ENCODE peak calls at places on chromosomes 4 and X, in eight cellular contexts. N, V, Z, U, B, R, K and X are unnamed samples.

GRCh38 chrX:110381216-110381615 is 22.6 kb downstream of the RTL9 start:
- DNase-seq in K (no peak), Z (no peak), R (no peak), U (no peak), V (no peak), B (no peak), N (no peak), X (no peak)

GRCh38 chrX:154714925-154715324 is 36.0 kb downstream of the GAB3 start:
- DNase-seq in Z (peak), N (no peak), U (no peak), B (peak), V (peak), K (peak), R (no peak), X (peak)

GRCh38 chrX:130885996-130886395 is 17.0 kb downstream of the ENOX2 start:
- DNase-seq in B (no peak), N (no peak), K (no peak), V (no peak), R (no peak), Z (no peak), U (no peak), X (no peak)

GRCh38 chr4:98804403-98804802 is 124.5 kb downstream of the EIF4E start:
- DNase-seq in R (no peak), K (no peak), U (no peak), B (no peak), Z (no peak), N (no peak), V (no peak), X (no peak)

GRCh38 chr4:38730830-38731646 is 51.8 kb downstream of the TLR10 start:
- DNase-seq in Z (peak), K (peak), R (peak), U (peak), V (peak), B (peak), N (peak), X (peak)

GRCh38 chrX:2652106-2652505 is 39.0 kb upstream of the CD99 start:
- DNase-seq in K (no peak), V (no peak), Z (no peak), N (no peak), U (no peak), R (no peak), B (no peak), X (no peak)

GRCh38 chr4:158131037-158131436 is 41.8 kb downstream of the GASK1B start:
- DNase-seq in N (no peak), K (no peak), V (no peak), R (no peak), Z (no peak), B (no peak), U (no peak), X (no peak)

GRCh38 chrX:103586314-103586646 is 965 bp downstream of the TCEAL4 start:
- DNase-seq in N (no peak), Z (no peak), R (no peak), V (peak), U (no peak), K (no peak), B (no peak), X (no peak)

GRCh38 chrX:68823413-68824151 is 5.2 kb upstream of the EFNB1 start:
- DNase-seq in R (no peak), U (no peak), K (no peak), Z (no peak), V (no peak), N (no peak), B (no peak), X (no peak)

GRCh38 chrX:135543924-135544323 is 23.5 kb downstream of the INTS6L start:
- DNase-seq in N (no peak), K (peak), B (peak), Z (no peak), V (peak), R (no peak), U (no peak), X (no peak)

GRCh38 chr4:8291701-8292387 is 22.3 kb downstream of the HTRA3 start:
- DNase-seq in Z (no peak), U (no peak), B (peak), V (no peak), K (no peak), N (no peak), R (no peak), X (no peak)

GRCh38 chr4:69032847-69033638 is 63.2 kb upstream of the UGT2B7 start:
- DNase-seq in N (no peak), Z (peak), V (peak), B (no peak), K (peak), U (no peak), R (no peak), X (no peak)

GRCh38 chrX:302975-303374 is 15.6 kb downstream of the GTPBP6 start:
- DNase-seq in U (no peak), V (no peak), N (no peak), Z (no peak), R (no peak), B (no peak), K (no peak), X (no peak)

GRCh38 chrX:106672527-106672926 is 54.0 kb upstream of the RNF128 start:
- DNase-seq in N (no peak), Z (peak), R (no peak), U (no peak), V (peak), B (no peak), K (no peak), X (no peak)

GRCh38 chr4:20428410-20429160 is 176.9 kb downstream of the SLIT2 start:
- DNase-seq in K (no peak), V (no peak), R (no peak), U (no peak), N (no peak), Z (no peak), B (no peak), X (no peak)
- TF ChIP-seq CTCF in K (no peak), V (no peak), R (peak), U (no peak), N (no peak), Z (no peak), B (peak), X (peak)

GRCh38 chrX:149940015-149940716 is 1.9 kb upstream of the EOLA2 start:
- DNase-seq in Z (peak), B (peak), U (peak), V (peak), R (peak), K (peak), N (peak), X (peak)
- TF ChIP-seq CTCF in Z (no peak), B (peak), U (no peak), V (no peak), R (peak), K (peak), N (no peak), X (peak)

DNA sequence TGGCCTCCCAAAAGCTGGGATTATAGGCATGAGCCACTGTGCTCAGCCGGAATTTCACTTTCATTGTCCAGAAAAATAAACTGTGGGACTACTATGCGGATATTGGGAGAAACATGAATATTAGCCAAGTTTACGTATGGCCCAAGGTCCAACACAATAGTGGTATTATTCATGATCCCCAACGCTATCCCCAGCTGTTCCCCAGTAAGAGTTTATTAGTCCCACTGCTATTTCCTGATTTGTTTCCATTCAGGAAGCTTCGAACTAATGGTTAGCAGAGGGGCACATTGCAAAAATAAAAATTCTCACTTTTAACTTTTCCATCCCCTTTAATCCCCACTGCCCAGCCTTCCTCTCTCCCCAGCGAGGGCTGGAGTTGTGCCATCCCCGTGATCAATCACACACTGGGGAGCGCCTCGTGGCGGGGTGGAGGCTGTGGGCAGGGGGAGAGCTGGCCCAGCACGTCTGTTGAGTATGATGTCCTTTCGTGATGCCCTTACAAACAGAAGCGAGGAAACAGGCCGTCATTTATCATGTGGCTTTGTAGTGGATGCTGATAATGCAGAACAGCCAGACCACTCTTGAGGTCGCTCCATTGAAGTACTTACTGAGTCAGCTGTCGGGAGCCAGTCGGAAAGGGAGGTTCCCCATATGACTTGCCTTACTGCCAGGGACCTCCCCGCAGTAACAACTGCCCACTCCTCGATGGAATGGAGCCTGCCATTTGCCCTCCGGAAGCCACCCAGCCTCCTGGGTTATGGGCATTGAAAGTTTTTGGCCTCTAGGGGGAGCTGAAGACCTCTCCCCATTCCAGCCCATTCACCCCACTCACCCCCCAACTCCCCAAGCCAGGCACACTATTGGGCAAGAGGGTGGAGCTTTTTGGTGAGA is 117.0 kb downstream of the KDR start:
- DNase-seq in B (no peak), Z (peak), U (no peak), N (no peak), K (no peak), V (peak), R (no peak), X (peak)
- TF ChIP-seq CTCF in B (no peak), Z (peak), U (peak), N (no peak), K (no peak), V (peak), R (peak), X (no peak)

GRCh38 chrX:120378570-120378969 is 16.7 kb downstream of the ATP1B4 start:
- DNase-seq in K (no peak), Z (no peak), V (no peak), U (no peak), B (no peak), R (no peak), N (no peak), X (no peak)

GRCh38 chrX:120377179-120377578 is 15.3 kb downstream of the ATP1B4 start:
- DNase-seq in U (no peak), R (no peak), K (no peak), B (no peak), Z (no peak), V (no peak), N (no peak), X (no peak)

DNA sequence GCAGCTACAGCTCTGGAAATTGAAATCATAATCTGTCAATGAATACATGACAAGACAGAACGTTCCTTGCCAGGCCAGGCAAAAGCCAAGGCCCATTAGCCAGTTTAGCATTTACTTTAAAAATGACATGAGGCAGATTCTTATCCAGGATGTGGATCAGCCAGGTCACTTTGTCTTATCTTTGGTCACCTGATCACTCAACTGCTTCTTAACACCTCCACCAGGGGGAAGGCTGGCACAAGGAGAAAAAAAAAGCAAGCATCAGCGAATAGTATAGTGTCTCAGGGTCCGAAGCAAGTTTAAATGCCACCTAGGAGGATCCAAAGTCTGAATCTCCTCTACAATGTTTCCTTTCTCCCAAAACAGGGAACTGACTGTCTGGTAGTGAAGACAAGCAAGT is 18.8 kb downstream of the ATP1B4 start:
- DNase-seq in Z (peak), K (peak), V (peak), R (no peak), U (no peak), B (peak), N (no peak), X (peak)
- TF ChIP-seq CTCF in Z (peak), K (no peak), V (peak), R (no peak), U (no peak), B (peak), N (no peak), X (no peak)

GRCh38 chr4:59091376-59092142 is 1981.4 kb upstream of the IGFBP7 start:
- DNase-seq in K (no peak), B (no peak), N (no peak), V (no peak), U (no peak), R (no peak), Z (no peak), X (no peak)

DNA sequence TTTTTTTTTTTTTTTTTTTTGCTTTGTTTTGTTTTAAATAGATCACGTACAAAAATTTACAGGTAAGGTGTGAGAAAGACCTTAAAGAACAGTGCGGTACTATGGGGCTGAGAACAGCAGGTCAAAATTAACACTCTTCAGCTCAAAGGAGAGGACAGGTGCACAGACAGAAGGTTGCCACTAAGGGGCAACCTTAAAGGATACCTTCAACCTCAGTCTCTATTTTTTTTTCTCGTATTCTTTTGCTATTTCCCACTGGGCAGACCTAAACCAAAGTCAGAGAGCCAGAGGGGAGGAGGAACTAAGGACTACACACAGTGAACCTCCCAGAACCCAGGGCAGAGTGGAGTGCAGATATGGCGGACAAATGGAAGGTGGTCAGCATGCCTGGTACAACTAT is 1984.3 kb upstream of the IGFBP7 start:
- DNase-seq in V (no peak), U (no peak), Z (no peak), B (no peak), N (no peak), R (no peak), K (no peak), X (no peak)
- TF ChIP-seq CTCF in V (no peak), U (no peak), Z (no peak), B (no peak), N (no peak), R (no peak), K (no peak), X (no peak)

GRCh38 chrX:148867596-148867995 is 367.2 kb downstream of the AFF2 start:
- DNase-seq in Z (peak), R (no peak), V (peak), K (no peak), U (no peak), B (no peak), N (no peak), X (no peak)

DNA sequence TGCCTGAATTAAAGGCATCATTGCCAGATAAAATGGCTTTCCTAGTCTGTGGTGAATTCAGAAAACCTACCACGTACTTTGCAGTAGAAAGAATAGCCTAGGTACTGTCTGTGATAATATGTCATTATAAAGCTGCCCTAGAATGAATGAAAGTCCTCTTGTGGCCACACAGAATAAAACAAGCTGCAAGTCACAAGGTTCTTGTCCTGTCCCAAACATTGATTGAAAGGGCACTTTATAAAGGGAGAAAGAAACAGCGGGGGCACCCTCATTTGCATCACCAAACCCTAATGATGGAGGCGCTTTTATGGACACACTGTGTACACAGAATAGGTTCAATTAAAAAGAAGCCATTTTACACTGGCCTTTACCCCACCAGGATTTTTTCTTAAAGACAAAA is 364.8 kb downstream of the AFF2 start:
- DNase-seq in V (no peak), U (no peak), B (no peak), Z (no peak), R (no peak), K (no peak), N (no peak), X (no peak)
- TF ChIP-seq CTCF in V (no peak), U (no peak), B (no peak), Z (no peak), R (no peak), K (no peak), N (no peak), X (no peak)

GRCh38 chrX:113929004-113929403 is 654.9 kb upstream of the HTR2C start:
- DNase-seq in K (peak), U (no peak), Z (peak), B (no peak), N (no peak), R (no peak), V (peak), X (no peak)
- TF ChIP-seq CTCF in K (no peak), U (no peak), Z (peak), B (peak), N (no peak), R (peak), V (peak), X (peak)

GRCh38 chr4:77123403-77123802 is 33.6 kb upstream of the CCNG2 start:
- DNase-seq in K (no peak), Z (no peak), N (no peak), U (no peak), V (no peak), B (no peak), R (no peak), X (no peak)

DNA sequence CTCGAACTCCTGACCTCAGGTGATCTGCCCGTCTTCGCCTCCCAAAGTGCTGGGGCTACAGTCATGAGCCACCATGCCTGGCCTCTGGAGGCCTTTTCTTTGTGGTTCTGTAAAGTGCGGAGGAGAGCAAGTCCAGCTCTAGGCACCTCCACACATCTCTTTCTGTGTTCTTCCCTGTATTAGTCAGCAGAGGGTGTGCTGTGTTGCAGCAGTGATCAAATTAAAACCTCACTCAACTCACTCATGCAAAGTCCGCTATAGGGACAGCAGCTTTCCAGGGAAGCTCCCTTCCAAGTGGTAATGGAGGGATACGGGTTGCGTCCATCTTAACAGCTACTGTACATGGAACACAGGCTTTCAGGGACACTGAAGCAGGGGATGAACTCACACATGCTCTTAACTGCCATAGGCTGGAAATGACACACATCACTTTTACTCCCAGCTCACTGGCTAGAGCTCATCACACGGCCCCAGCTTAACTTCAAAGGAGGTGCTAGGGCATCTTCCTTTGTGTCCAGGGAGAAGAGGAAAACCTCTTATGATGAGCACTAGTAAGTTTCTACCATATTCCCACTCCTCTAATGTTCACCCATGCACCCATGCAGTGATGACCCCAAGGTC is 36.0 kb upstream of the CCNG2 start:
- DNase-seq in V (peak), Z (peak), N (no peak), B (peak), R (no peak), U (no peak), K (no peak), X (peak)
- TF ChIP-seq CTCF in V (peak), Z (peak), N (no peak), B (peak), R (no peak), U (no peak), K (no peak), X (peak)